ENCODE peak calls at places on chromosomes 13 and 19, in four cellular contexts. One of them, this sample, is unnamed.

GRCh38 chr13:43815204-43815603 is 28.4 kb upstream of the ENOX1 start:
- DNase-seq in sigmoid colon: no peak
- DNase-seq in esophagus muscularis mucosa: no peak
- DNase-seq in endothelial cell of umbilical vein: peak
- DNase-seq in this sample: no peak

GRCh38 chr19:50658438-50659317 is 9.4 kb downstream of the C19orf81 start:
- DNase-seq in sigmoid colon: no peak
- DNase-seq in esophagus muscularis mucosa: no peak
- DNase-seq in endothelial cell of umbilical vein: peak
- DNase-seq in this sample: no peak

GRCh38 chr13:74191036-74191809 is 57.0 kb upstream of the KLF12 start:
- DNase-seq in sigmoid colon: no peak
- DNase-seq in esophagus muscularis mucosa: no peak
- DNase-seq in endothelial cell of umbilical vein: peak
- DNase-seq in this sample: no peak

GRCh38 chr13:78602561-78603239 is 652 bp downstream of the POU4F1 start:
- DNase-seq in sigmoid colon: no peak
- DNase-seq in esophagus muscularis mucosa: no peak
- DNase-seq in endothelial cell of umbilical vein: no peak
- DNase-seq in this sample: no peak

GRCh38 chr13:51644649-51645048 is 60.4 kb downstream of the WDFY2 start:
- DNase-seq in sigmoid colon: no peak
- DNase-seq in esophagus muscularis mucosa: no peak
- DNase-seq in endothelial cell of umbilical vein: peak
- DNase-seq in this sample: no peak

GRCh38 chr19:48354332-48354992 is 9.3 kb downstream of the TMEM143 start:
- DNase-seq in sigmoid colon: no peak
- DNase-seq in esophagus muscularis mucosa: no peak
- DNase-seq in endothelial cell of umbilical vein: no peak
- DNase-seq in this sample: peak

GRCh38 chr19:51295382-51296126 is 15.9 kb upstream of the IGLON5 start:
- DNase-seq in sigmoid colon: no peak
- DNase-seq in esophagus muscularis mucosa: no peak
- DNase-seq in endothelial cell of umbilical vein: no peak
- DNase-seq in this sample: no peak

GRCh38 chr19:51450730-51451307 is 7.4 kb downstream of the SIGLEC8 start:
- DNase-seq in sigmoid colon: no peak
- DNase-seq in esophagus muscularis mucosa: no peak
- DNase-seq in endothelial cell of umbilical vein: no peak
- DNase-seq in this sample: no peak

GRCh38 chr19:35088514-35088913 is 27.1 kb upstream of the FXYD3 start:
- DNase-seq in sigmoid colon: no peak
- DNase-seq in esophagus muscularis mucosa: no peak
- DNase-seq in endothelial cell of umbilical vein: no peak
- DNase-seq in this sample: no peak

GRCh38 chr19:8389891-8390616 is at the start of gene RAB11B:
- DNase-seq in sigmoid colon: peak
- DNase-seq in esophagus muscularis mucosa: peak
- DNase-seq in endothelial cell of umbilical vein: peak
- DNase-seq in this sample: peak
- TF ChIP-seq POLR2AphosphoS5 in sigmoid colon: peak
- TF ChIP-seq POLR2AphosphoS5 in esophagus muscularis mucosa: peak
- TF ChIP-seq POLR2AphosphoS5 in endothelial cell of umbilical vein: no peak
- TF ChIP-seq POLR2AphosphoS5 in this sample: peak

GRCh38 chr13:95221991-95222732 is 79.1 kb downstream of the ABCC4 start:
- DNase-seq in sigmoid colon: no peak
- DNase-seq in esophagus muscularis mucosa: no peak
- DNase-seq in endothelial cell of umbilical vein: no peak
- DNase-seq in this sample: no peak

GRCh38 chr13:95222733-95223018 is 78.6 kb downstream of the ABCC4 start:
- DNase-seq in sigmoid colon: no peak
- DNase-seq in esophagus muscularis mucosa: no peak
- DNase-seq in endothelial cell of umbilical vein: no peak
- DNase-seq in this sample: no peak

GRCh38 chr13:95212962-95213850 is 88.0 kb downstream of the ABCC4 start:
- DNase-seq in sigmoid colon: no peak
- DNase-seq in esophagus muscularis mucosa: no peak
- DNase-seq in endothelial cell of umbilical vein: peak
- DNase-seq in this sample: no peak

GRCh38 chr13:95216182-95216581 is 85.1 kb downstream of the ABCC4 start:
- DNase-seq in sigmoid colon: no peak
- DNase-seq in esophagus muscularis mucosa: no peak
- DNase-seq in endothelial cell of umbilical vein: no peak
- DNase-seq in this sample: no peak

DNA sequence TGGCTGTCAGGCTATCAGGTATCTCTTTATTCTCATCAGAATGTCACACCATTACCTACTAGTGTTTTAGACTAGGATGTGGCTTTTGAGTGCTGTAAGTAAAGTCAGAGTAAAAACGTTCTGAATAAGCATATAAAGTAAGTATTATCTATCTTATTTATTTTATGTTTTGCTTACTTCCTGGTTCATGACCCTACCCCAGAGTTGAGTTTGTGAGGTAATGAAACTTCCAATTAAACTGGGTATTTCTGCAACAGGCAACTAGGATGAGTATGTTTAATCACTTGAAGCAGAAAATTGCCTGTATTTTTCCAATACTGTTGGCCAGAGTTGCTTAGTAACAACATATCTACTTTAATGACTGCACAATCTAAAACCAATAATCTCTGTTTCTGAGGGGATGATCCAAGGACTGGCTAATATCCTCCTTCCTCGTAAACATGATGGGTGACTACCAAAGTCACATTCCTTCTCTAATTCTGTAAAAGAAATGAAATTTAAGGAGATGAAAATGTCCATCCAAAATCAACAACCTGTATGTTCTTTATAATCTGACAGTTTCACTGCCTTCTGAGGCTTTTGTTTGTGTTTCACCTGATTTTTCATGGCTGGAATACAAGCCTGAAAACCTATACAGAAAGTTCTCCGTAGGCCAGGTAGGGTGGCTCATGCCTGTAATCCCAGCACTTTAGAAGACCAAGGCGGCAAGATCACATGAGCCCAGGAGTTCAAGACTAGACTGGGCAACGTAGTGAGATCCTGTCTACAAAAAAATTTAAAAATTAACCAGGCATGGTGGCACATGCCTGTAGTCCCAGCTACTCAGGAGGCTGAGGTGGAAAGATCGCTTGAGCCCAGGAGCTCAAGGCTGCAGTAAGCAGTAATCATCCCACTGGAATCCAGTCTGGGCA is 83.1 kb downstream of the ABCC4 start:
- DNase-seq in sigmoid colon: no peak
- DNase-seq in esophagus muscularis mucosa: no peak
- DNase-seq in endothelial cell of umbilical vein: no peak
- DNase-seq in this sample: no peak
- TF ChIP-seq POLR2AphosphoS5 in sigmoid colon: no peak
- TF ChIP-seq POLR2AphosphoS5 in esophagus muscularis mucosa: no peak
- TF ChIP-seq POLR2AphosphoS5 in endothelial cell of umbilical vein: no peak
- TF ChIP-seq POLR2AphosphoS5 in this sample: no peak

GRCh38 chr19:38004100-38004504 is 97.1 kb downstream of the SIPA1L3 start:
- DNase-seq in sigmoid colon: no peak
- DNase-seq in esophagus muscularis mucosa: no peak
- DNase-seq in endothelial cell of umbilical vein: no peak
- DNase-seq in this sample: no peak

GRCh38 chr19:38006361-38007045 is 99.5 kb downstream of the SIPA1L3 start:
- DNase-seq in sigmoid colon: no peak
- DNase-seq in esophagus muscularis mucosa: no peak
- DNase-seq in endothelial cell of umbilical vein: no peak
- DNase-seq in this sample: peak

GRCh38 chr19:38003427-38004099 is 96.6 kb downstream of the SIPA1L3 start:
- DNase-seq in sigmoid colon: peak
- DNase-seq in esophagus muscularis mucosa: no peak
- DNase-seq in endothelial cell of umbilical vein: peak
- DNase-seq in this sample: no peak

GRCh38 chr19:38005224-38005614 is 98.2 kb downstream of the SIPA1L3 start:
- DNase-seq in sigmoid colon: peak
- DNase-seq in esophagus muscularis mucosa: no peak
- DNase-seq in endothelial cell of umbilical vein: no peak
- DNase-seq in this sample: no peak

GRCh38 chr19:38004505-38005223 is 97.7 kb downstream of the SIPA1L3 start:
- DNase-seq in sigmoid colon: peak
- DNase-seq in esophagus muscularis mucosa: peak
- DNase-seq in endothelial cell of umbilical vein: peak
- DNase-seq in this sample: peak
- TF ChIP-seq POLR2AphosphoS5 in sigmoid colon: peak
- TF ChIP-seq POLR2AphosphoS5 in esophagus muscularis mucosa: peak
- TF ChIP-seq POLR2AphosphoS5 in endothelial cell of umbilical vein: peak
- TF ChIP-seq POLR2AphosphoS5 in this sample: no peak

GRCh38 chr13:24274452-24274971 is 34.9 kb upstream of the C1QTNF9 start:
- DNase-seq in sigmoid colon: no peak
- DNase-seq in esophagus muscularis mucosa: no peak
- DNase-seq in endothelial cell of umbilical vein: no peak
- DNase-seq in this sample: no peak
- TF ChIP-seq POLR2AphosphoS5 in sigmoid colon: no peak
- TF ChIP-seq POLR2AphosphoS5 in esophagus muscularis mucosa: no peak
- TF ChIP-seq POLR2AphosphoS5 in endothelial cell of umbilical vein: no peak
- TF ChIP-seq POLR2AphosphoS5 in this sample: no peak

DNA sequence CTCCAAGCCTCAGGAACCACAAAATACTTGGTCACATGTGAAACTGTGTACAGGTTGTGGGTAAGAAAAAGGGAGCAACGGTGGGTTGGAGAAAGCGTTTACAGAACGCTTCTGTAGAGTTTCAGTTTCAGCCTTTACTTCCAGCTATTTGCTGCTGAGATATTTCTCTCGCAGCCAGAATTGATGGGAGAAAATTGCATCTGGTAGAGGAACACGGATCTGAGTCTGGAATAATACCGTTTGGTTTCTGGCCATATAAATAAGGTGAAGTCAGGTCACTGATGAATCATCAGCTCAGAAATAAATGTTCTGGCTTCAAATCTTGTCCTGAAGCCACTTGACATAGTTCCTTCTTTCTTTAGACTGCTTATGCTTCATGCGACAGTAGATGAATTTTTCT is 20.3 kb upstream of the RFC3 start:
- DNase-seq in sigmoid colon: no peak
- DNase-seq in esophagus muscularis mucosa: no peak
- DNase-seq in endothelial cell of umbilical vein: no peak
- DNase-seq in this sample: no peak
- TF ChIP-seq POLR2AphosphoS5 in sigmoid colon: no peak
- TF ChIP-seq POLR2AphosphoS5 in esophagus muscularis mucosa: peak
- TF ChIP-seq POLR2AphosphoS5 in endothelial cell of umbilical vein: no peak
- TF ChIP-seq POLR2AphosphoS5 in this sample: no peak